ENCODE peak calls at places on chromosomes 16 and 17, in ten cellular contexts. One of them, this sample, is unnamed.

GRCh38 chr16:57289391-57290257 is 5.2 kb upstream of the PLLP start:
- DNase-seq in activated CD4-positive, alpha-beta T cell treated with anti-CD3 and anti-CD28 coated beads for 36 hours: no peak
- DNase-seq in NCI-H446 treated with DMSO at 0.1 percent for 48 hours: no peak
- DNase-seq in fibroblast of pulmonary artery: no peak
- DNase-seq in stimulated activated CD4-positive, alpha-beta T cell treated with anti-CD3 and anti-CD28 coated beads, Interleukin-1b, Interleukin-23, amount 100 ng/mL, for 24 hours: no peak
- DNase-seq in OCI-LY7: no peak
- DNase-seq in NCI-H1105: no peak
- DNase-seq in central memory CD4-positive, alpha-beta T cell: no peak
- DNase-seq in lower lobe of right lung: no peak
- DNase-seq in posterior cingulate gyrus: peak; percentile 70
- DNase-seq in this sample: no peak

GRCh38 chr17:74502866-74503265 is 28.4 kb downstream of the CD300LB start:
- DNase-seq in stimulated activated CD4-positive, alpha-beta T cell treated with anti-CD3 and anti-CD28 coated beads, Interleukin-1b, Interleukin-23, amount 100 ng/mL, for 24 hours: no peak
- DNase-seq in posterior cingulate gyrus: no peak
- DNase-seq in NCI-H446 treated with DMSO at 0.1 percent for 48 hours: no peak
- DNase-seq in NCI-H1105: no peak
- DNase-seq in lower lobe of right lung: no peak
- DNase-seq in central memory CD4-positive, alpha-beta T cell: no peak
- DNase-seq in OCI-LY7: no peak
- DNase-seq in fibroblast of pulmonary artery: no peak
- DNase-seq in activated CD4-positive, alpha-beta T cell treated with anti-CD3 and anti-CD28 coated beads for 36 hours: no peak
- DNase-seq in this sample: no peak

GRCh38 chr16:84864266-84864955 is 44.6 kb downstream of the CRISPLD2 start:
- DNase-seq in NCI-H446 treated with DMSO at 0.1 percent for 48 hours: no peak
- DNase-seq in NCI-H1105: no peak
- DNase-seq in lower lobe of right lung: no peak
- DNase-seq in fibroblast of pulmonary artery: no peak
- DNase-seq in OCI-LY7: peak; percentile 90
- DNase-seq in activated CD4-positive, alpha-beta T cell treated with anti-CD3 and anti-CD28 coated beads for 36 hours: no peak
- DNase-seq in stimulated activated CD4-positive, alpha-beta T cell treated with anti-CD3 and anti-CD28 coated beads, Interleukin-1b, Interleukin-23, amount 100 ng/mL, for 24 hours: no peak
- DNase-seq in posterior cingulate gyrus: no peak
- DNase-seq in central memory CD4-positive, alpha-beta T cell: no peak
- DNase-seq in this sample: no peak

GRCh38 chr17:62705781-62706597 is 78.5 kb downstream of the MRC2 start:
- DNase-seq in posterior cingulate gyrus: no peak
- DNase-seq in stimulated activated CD4-positive, alpha-beta T cell treated with anti-CD3 and anti-CD28 coated beads, Interleukin-1b, Interleukin-23, amount 100 ng/mL, for 24 hours: no peak
- DNase-seq in OCI-LY7: no peak
- DNase-seq in NCI-H1105: peak; percentile 26
- DNase-seq in activated CD4-positive, alpha-beta T cell treated with anti-CD3 and anti-CD28 coated beads for 36 hours: no peak
- DNase-seq in NCI-H446 treated with DMSO at 0.1 percent for 48 hours: no peak
- DNase-seq in lower lobe of right lung: no peak
- DNase-seq in central memory CD4-positive, alpha-beta T cell: no peak
- DNase-seq in fibroblast of pulmonary artery: peak; percentile 41
- DNase-seq in this sample: no peak

GRCh38 chr16:802461-802860 is 1.9 kb upstream of the GNG13 start:
- DNase-seq in fibroblast of pulmonary artery: no peak
- DNase-seq in NCI-H446 treated with DMSO at 0.1 percent for 48 hours: no peak
- DNase-seq in central memory CD4-positive, alpha-beta T cell: no peak
- DNase-seq in stimulated activated CD4-positive, alpha-beta T cell treated with anti-CD3 and anti-CD28 coated beads, Interleukin-1b, Interleukin-23, amount 100 ng/mL, for 24 hours: no peak
- DNase-seq in activated CD4-positive, alpha-beta T cell treated with anti-CD3 and anti-CD28 coated beads for 36 hours: no peak
- DNase-seq in OCI-LY7: no peak
- DNase-seq in NCI-H1105: no peak
- DNase-seq in posterior cingulate gyrus: no peak
- DNase-seq in lower lobe of right lung: no peak
- DNase-seq in this sample: no peak

GRCh38 chr17:6261496-6261895 is 173.4 kb downstream of the AIPL1 start:
- DNase-seq in NCI-H446 treated with DMSO at 0.1 percent for 48 hours: no peak
- DNase-seq in central memory CD4-positive, alpha-beta T cell: no peak
- DNase-seq in NCI-H1105: no peak
- DNase-seq in fibroblast of pulmonary artery: no peak
- DNase-seq in activated CD4-positive, alpha-beta T cell treated with anti-CD3 and anti-CD28 coated beads for 36 hours: no peak
- DNase-seq in posterior cingulate gyrus: no peak
- DNase-seq in lower lobe of right lung: no peak
- DNase-seq in OCI-LY7: no peak
- DNase-seq in stimulated activated CD4-positive, alpha-beta T cell treated with anti-CD3 and anti-CD28 coated beads, Interleukin-1b, Interleukin-23, amount 100 ng/mL, for 24 hours: no peak
- DNase-seq in this sample: no peak

GRCh38 chr16:81796035-81796434 is 16.9 kb downstream of the PLCG2 start:
- DNase-seq in central memory CD4-positive, alpha-beta T cell: no peak
- DNase-seq in lower lobe of right lung: no peak
- DNase-seq in OCI-LY7: peak; percentile 63
- DNase-seq in NCI-H1105: no peak
- DNase-seq in NCI-H446 treated with DMSO at 0.1 percent for 48 hours: no peak
- DNase-seq in stimulated activated CD4-positive, alpha-beta T cell treated with anti-CD3 and anti-CD28 coated beads, Interleukin-1b, Interleukin-23, amount 100 ng/mL, for 24 hours: no peak
- DNase-seq in posterior cingulate gyrus: no peak
- DNase-seq in fibroblast of pulmonary artery: no peak
- DNase-seq in activated CD4-positive, alpha-beta T cell treated with anti-CD3 and anti-CD28 coated beads for 36 hours: no peak
- DNase-seq in this sample: no peak

GRCh38 chr17:62860962-62861873 is 53.1 kb upstream of the MARCHF10 start:
- DNase-seq in central memory CD4-positive, alpha-beta T cell: no peak
- DNase-seq in stimulated activated CD4-positive, alpha-beta T cell treated with anti-CD3 and anti-CD28 coated beads, Interleukin-1b, Interleukin-23, amount 100 ng/mL, for 24 hours: no peak
- DNase-seq in posterior cingulate gyrus: no peak
- DNase-seq in activated CD4-positive, alpha-beta T cell treated with anti-CD3 and anti-CD28 coated beads for 36 hours: no peak
- DNase-seq in NCI-H1105: no peak
- DNase-seq in NCI-H446 treated with DMSO at 0.1 percent for 48 hours: no peak
- DNase-seq in OCI-LY7: no peak
- DNase-seq in lower lobe of right lung: no peak
- DNase-seq in fibroblast of pulmonary artery: no peak
- DNase-seq in this sample: no peak

GRCh38 chr17:16085066-16085699 is 85.6 kb downstream of the TTC19 start:
- DNase-seq in OCI-LY7: no peak
- DNase-seq in stimulated activated CD4-positive, alpha-beta T cell treated with anti-CD3 and anti-CD28 coated beads, Interleukin-1b, Interleukin-23, amount 100 ng/mL, for 24 hours: no peak
- DNase-seq in NCI-H446 treated with DMSO at 0.1 percent for 48 hours: no peak
- DNase-seq in lower lobe of right lung: no peak
- DNase-seq in fibroblast of pulmonary artery: peak; percentile 85
- DNase-seq in activated CD4-positive, alpha-beta T cell treated with anti-CD3 and anti-CD28 coated beads for 36 hours: no peak
- DNase-seq in central memory CD4-positive, alpha-beta T cell: no peak
- DNase-seq in posterior cingulate gyrus: no peak
- DNase-seq in NCI-H1105: no peak
- DNase-seq in this sample: no peak

GRCh38 chr17:33582661-33583060 is 289.6 kb upstream of the ASIC2 start:
- DNase-seq in activated CD4-positive, alpha-beta T cell treated with anti-CD3 and anti-CD28 coated beads for 36 hours: no peak
- DNase-seq in stimulated activated CD4-positive, alpha-beta T cell treated with anti-CD3 and anti-CD28 coated beads, Interleukin-1b, Interleukin-23, amount 100 ng/mL, for 24 hours: no peak
- DNase-seq in NCI-H446 treated with DMSO at 0.1 percent for 48 hours: no peak
- DNase-seq in central memory CD4-positive, alpha-beta T cell: no peak
- DNase-seq in lower lobe of right lung: no peak
- DNase-seq in OCI-LY7: no peak
- DNase-seq in posterior cingulate gyrus: no peak
- DNase-seq in NCI-H1105: no peak
- DNase-seq in fibroblast of pulmonary artery: no peak
- DNase-seq in this sample: no peak

GRCh38 chr17:44389281-44389680 is at the start of gene ITGA2B:
- DNase-seq in central memory CD4-positive, alpha-beta T cell: no peak
- DNase-seq in OCI-LY7: no peak
- DNase-seq in fibroblast of pulmonary artery: no peak
- DNase-seq in NCI-H1105: no peak
- DNase-seq in stimulated activated CD4-positive, alpha-beta T cell treated with anti-CD3 and anti-CD28 coated beads, Interleukin-1b, Interleukin-23, amount 100 ng/mL, for 24 hours: no peak
- DNase-seq in posterior cingulate gyrus: peak; percentile 12
- DNase-seq in lower lobe of right lung: no peak
- DNase-seq in NCI-H446 treated with DMSO at 0.1 percent for 48 hours: no peak
- DNase-seq in activated CD4-positive, alpha-beta T cell treated with anti-CD3 and anti-CD28 coated beads for 36 hours: no peak
- DNase-seq in this sample: no peak

GRCh38 chr16:1093284-1094123 is 2.5 kb downstream of the C1QTNF8 start:
- DNase-seq in activated CD4-positive, alpha-beta T cell treated with anti-CD3 and anti-CD28 coated beads for 36 hours: peak; percentile 66
- DNase-seq in NCI-H446 treated with DMSO at 0.1 percent for 48 hours: no peak
- DNase-seq in central memory CD4-positive, alpha-beta T cell: no peak
- DNase-seq in lower lobe of right lung: no peak
- DNase-seq in OCI-LY7: peak; percentile 23
- DNase-seq in NCI-H1105: no peak
- DNase-seq in posterior cingulate gyrus: no peak
- DNase-seq in stimulated activated CD4-positive, alpha-beta T cell treated with anti-CD3 and anti-CD28 coated beads, Interleukin-1b, Interleukin-23, amount 100 ng/mL, for 24 hours: no peak
- DNase-seq in fibroblast of pulmonary artery: peak; percentile 11
- DNase-seq in this sample: no peak

GRCh38 chr17:16443390-16444257 is 28.3 kb downstream of the TRPV2 start:
- DNase-seq in activated CD4-positive, alpha-beta T cell treated with anti-CD3 and anti-CD28 coated beads for 36 hours: no peak
- DNase-seq in OCI-LY7: no peak
- DNase-seq in central memory CD4-positive, alpha-beta T cell: no peak
- DNase-seq in stimulated activated CD4-positive, alpha-beta T cell treated with anti-CD3 and anti-CD28 coated beads, Interleukin-1b, Interleukin-23, amount 100 ng/mL, for 24 hours: no peak
- DNase-seq in NCI-H446 treated with DMSO at 0.1 percent for 48 hours: no peak
- DNase-seq in NCI-H1105: no peak
- DNase-seq in fibroblast of pulmonary artery: no peak
- DNase-seq in posterior cingulate gyrus: no peak
- DNase-seq in lower lobe of right lung: no peak
- DNase-seq in this sample: peak; percentile 19

GRCh38 chr16:61858996-61859395 is 177.2 kb downstream of the CDH8 start:
- DNase-seq in lower lobe of right lung: no peak
- DNase-seq in central memory CD4-positive, alpha-beta T cell: no peak
- DNase-seq in stimulated activated CD4-positive, alpha-beta T cell treated with anti-CD3 and anti-CD28 coated beads, Interleukin-1b, Interleukin-23, amount 100 ng/mL, for 24 hours: no peak
- DNase-seq in OCI-LY7: no peak
- DNase-seq in activated CD4-positive, alpha-beta T cell treated with anti-CD3 and anti-CD28 coated beads for 36 hours: no peak
- DNase-seq in NCI-H1105: no peak
- DNase-seq in posterior cingulate gyrus: no peak
- DNase-seq in NCI-H446 treated with DMSO at 0.1 percent for 48 hours: no peak
- DNase-seq in fibroblast of pulmonary artery: peak; percentile 44
- DNase-seq in this sample: no peak

GRCh38 chr17:48596000-48596734 is 2.6 kb upstream of the HOXB5 start:
- DNase-seq in OCI-LY7: no peak
- DNase-seq in stimulated activated CD4-positive, alpha-beta T cell treated with anti-CD3 and anti-CD28 coated beads, Interleukin-1b, Interleukin-23, amount 100 ng/mL, for 24 hours: no peak
- DNase-seq in NCI-H1105: no peak
- DNase-seq in fibroblast of pulmonary artery: no peak
- DNase-seq in central memory CD4-positive, alpha-beta T cell: no peak
- DNase-seq in NCI-H446 treated with DMSO at 0.1 percent for 48 hours: no peak
- DNase-seq in activated CD4-positive, alpha-beta T cell treated with anti-CD3 and anti-CD28 coated beads for 36 hours: peak; percentile 70
- DNase-seq in posterior cingulate gyrus: peak; percentile 49
- DNase-seq in lower lobe of right lung: no peak
- DNase-seq in this sample: no peak

GRCh38 chr16:3131755-3132377 is 3.0 kb upstream of the ZNF213 start:
- DNase-seq in central memory CD4-positive, alpha-beta T cell: no peak
- DNase-seq in NCI-H1105: no peak
- DNase-seq in lower lobe of right lung: no peak
- DNase-seq in activated CD4-positive, alpha-beta T cell treated with anti-CD3 and anti-CD28 coated beads for 36 hours: peak; percentile 85
- DNase-seq in stimulated activated CD4-positive, alpha-beta T cell treated with anti-CD3 and anti-CD28 coated beads, Interleukin-1b, Interleukin-23, amount 100 ng/mL, for 24 hours: peak; percentile 34
- DNase-seq in posterior cingulate gyrus: no peak
- DNase-seq in fibroblast of pulmonary artery: peak; percentile 44
- DNase-seq in OCI-LY7: peak; percentile 57
- DNase-seq in NCI-H446 treated with DMSO at 0.1 percent for 48 hours: no peak
- DNase-seq in this sample: peak; percentile 29

GRCh38 chr16:4376126-4376819 is 4.6 kb downstream of the VASN start:
- DNase-seq in activated CD4-positive, alpha-beta T cell treated with anti-CD3 and anti-CD28 coated beads for 36 hours: no peak
- DNase-seq in lower lobe of right lung: peak; percentile 92
- DNase-seq in stimulated activated CD4-positive, alpha-beta T cell treated with anti-CD3 and anti-CD28 coated beads, Interleukin-1b, Interleukin-23, amount 100 ng/mL, for 24 hours: no peak
- DNase-seq in central memory CD4-positive, alpha-beta T cell: no peak
- DNase-seq in posterior cingulate gyrus: peak; percentile 95
- DNase-seq in OCI-LY7: no peak
- DNase-seq in fibroblast of pulmonary artery: peak; percentile 86
- DNase-seq in NCI-H1105: no peak
- DNase-seq in NCI-H446 treated with DMSO at 0.1 percent for 48 hours: no peak
- DNase-seq in this sample: no peak

GRCh38 chr16:80591071-80591935 is 50.5 kb downstream of the DYNLRB2 start:
- DNase-seq in posterior cingulate gyrus: no peak
- DNase-seq in central memory CD4-positive, alpha-beta T cell: peak; percentile 81
- DNase-seq in lower lobe of right lung: no peak
- DNase-seq in NCI-H1105: no peak
- DNase-seq in NCI-H446 treated with DMSO at 0.1 percent for 48 hours: no peak
- DNase-seq in activated CD4-positive, alpha-beta T cell treated with anti-CD3 and anti-CD28 coated beads for 36 hours: peak; percentile 30
- DNase-seq in OCI-LY7: no peak
- DNase-seq in fibroblast of pulmonary artery: no peak
- DNase-seq in stimulated activated CD4-positive, alpha-beta T cell treated with anti-CD3 and anti-CD28 coated beads, Interleukin-1b, Interleukin-23, amount 100 ng/mL, for 24 hours: no peak
- DNase-seq in this sample: peak; percentile 82

GRCh38 chr17:17959520-17960361 is 12.5 kb downstream of the TOM1L2 start:
- DNase-seq in posterior cingulate gyrus: no peak
- DNase-seq in activated CD4-positive, alpha-beta T cell treated with anti-CD3 and anti-CD28 coated beads for 36 hours: peak; percentile 67
- DNase-seq in fibroblast of pulmonary artery: peak; percentile 34
- DNase-seq in central memory CD4-positive, alpha-beta T cell: peak; percentile 21
- DNase-seq in stimulated activated CD4-positive, alpha-beta T cell treated with anti-CD3 and anti-CD28 coated beads, Interleukin-1b, Interleukin-23, amount 100 ng/mL, for 24 hours: peak; percentile 29
- DNase-seq in OCI-LY7: no peak
- DNase-seq in lower lobe of right lung: no peak
- DNase-seq in NCI-H446 treated with DMSO at 0.1 percent for 48 hours: peak; percentile 2
- DNase-seq in NCI-H1105: no peak
- DNase-seq in this sample: no peak

GRCh38 chr17:75691371-75692290 is 24.5 kb downstream of the SAP30BP start:
- DNase-seq in central memory CD4-positive, alpha-beta T cell: no peak
- DNase-seq in stimulated activated CD4-positive, alpha-beta T cell treated with anti-CD3 and anti-CD28 coated beads, Interleukin-1b, Interleukin-23, amount 100 ng/mL, for 24 hours: peak; percentile 41
- DNase-seq in NCI-H1105: no peak
- DNase-seq in activated CD4-positive, alpha-beta T cell treated with anti-CD3 and anti-CD28 coated beads for 36 hours: peak; percentile 77
- DNase-seq in posterior cingulate gyrus: peak; percentile 89
- DNase-seq in OCI-LY7: no peak
- DNase-seq in NCI-H446 treated with DMSO at 0.1 percent for 48 hours: no peak
- DNase-seq in fibroblast of pulmonary artery: no peak
- DNase-seq in lower lobe of right lung: no peak
- DNase-seq in this sample: no peak

GRCh38 chr17:44281570-44281969 is 13.6 kb upstream of the SLC4A1 start:
- DNase-seq in stimulated activated CD4-positive, alpha-beta T cell treated with anti-CD3 and anti-CD28 coated beads, Interleukin-1b, Interleukin-23, amount 100 ng/mL, for 24 hours: no peak
- DNase-seq in fibroblast of pulmonary artery: no peak
- DNase-seq in NCI-H1105: no peak
- DNase-seq in posterior cingulate gyrus: no peak
- DNase-seq in NCI-H446 treated with DMSO at 0.1 percent for 48 hours: no peak
- DNase-seq in OCI-LY7: no peak
- DNase-seq in lower lobe of right lung: no peak
- DNase-seq in central memory CD4-positive, alpha-beta T cell: no peak
- DNase-seq in activated CD4-positive, alpha-beta T cell treated with anti-CD3 and anti-CD28 coated beads for 36 hours: no peak
- DNase-seq in this sample: no peak

GRCh38 chr17:29107933-29108805 is 65.2 kb downstream of the PIPOX start:
- DNase-seq in stimulated activated CD4-positive, alpha-beta T cell treated with anti-CD3 and anti-CD28 coated beads, Interleukin-1b, Interleukin-23, amount 100 ng/mL, for 24 hours: no peak
- DNase-seq in OCI-LY7: no peak
- DNase-seq in activated CD4-positive, alpha-beta T cell treated with anti-CD3 and anti-CD28 coated beads for 36 hours: no peak
- DNase-seq in central memory CD4-positive, alpha-beta T cell: no peak
- DNase-seq in lower lobe of right lung: no peak
- DNase-seq in posterior cingulate gyrus: no peak
- DNase-seq in NCI-H446 treated with DMSO at 0.1 percent for 48 hours: no peak
- DNase-seq in fibroblast of pulmonary artery: no peak
- DNase-seq in NCI-H1105: no peak
- DNase-seq in this sample: no peak

GRCh38 chr16:20676268-20676828 is 21.1 kb downstream of the ACSM1 start:
- DNase-seq in NCI-H1105: no peak
- DNase-seq in fibroblast of pulmonary artery: peak; percentile 18
- DNase-seq in activated CD4-positive, alpha-beta T cell treated with anti-CD3 and anti-CD28 coated beads for 36 hours: no peak
- DNase-seq in NCI-H446 treated with DMSO at 0.1 percent for 48 hours: no peak
- DNase-seq in lower lobe of right lung: no peak
- DNase-seq in central memory CD4-positive, alpha-beta T cell: no peak
- DNase-seq in OCI-LY7: no peak
- DNase-seq in posterior cingulate gyrus: no peak
- DNase-seq in stimulated activated CD4-positive, alpha-beta T cell treated with anti-CD3 and anti-CD28 coated beads, Interleukin-1b, Interleukin-23, amount 100 ng/mL, for 24 hours: no peak
- DNase-seq in this sample: no peak

GRCh38 chr17:82703935-82704865 is 5.7 kb upstream of the RAB40B start:
- DNase-seq in stimulated activated CD4-positive, alpha-beta T cell treated with anti-CD3 and anti-CD28 coated beads, Interleukin-1b, Interleukin-23, amount 100 ng/mL, for 24 hours: no peak
- DNase-seq in NCI-H1105: no peak
- DNase-seq in OCI-LY7: no peak
- DNase-seq in central memory CD4-positive, alpha-beta T cell: no peak
- DNase-seq in lower lobe of right lung: no peak
- DNase-seq in activated CD4-positive, alpha-beta T cell treated with anti-CD3 and anti-CD28 coated beads for 36 hours: no peak
- DNase-seq in posterior cingulate gyrus: no peak
- DNase-seq in NCI-H446 treated with DMSO at 0.1 percent for 48 hours: no peak
- DNase-seq in fibroblast of pulmonary artery: no peak
- DNase-seq in this sample: no peak

GRCh38 chr16:68401871-68402747 is 46.2 kb downstream of the SMPD3 start:
- DNase-seq in stimulated activated CD4-positive, alpha-beta T cell treated with anti-CD3 and anti-CD28 coated beads, Interleukin-1b, Interleukin-23, amount 100 ng/mL, for 24 hours: no peak
- DNase-seq in fibroblast of pulmonary artery: peak; percentile 7
- DNase-seq in OCI-LY7: no peak
- DNase-seq in posterior cingulate gyrus: no peak
- DNase-seq in central memory CD4-positive, alpha-beta T cell: no peak
- DNase-seq in NCI-H1105: no peak
- DNase-seq in activated CD4-positive, alpha-beta T cell treated with anti-CD3 and anti-CD28 coated beads for 36 hours: peak; percentile 33
- DNase-seq in lower lobe of right lung: peak; percentile 11
- DNase-seq in NCI-H446 treated with DMSO at 0.1 percent for 48 hours: no peak
- DNase-seq in this sample: no peak

GRCh38 chr17:79034931-79035485 is 11.0 kb downstream of the C1QTNF1 start:
- DNase-seq in central memory CD4-positive, alpha-beta T cell: no peak
- DNase-seq in NCI-H1105: no peak
- DNase-seq in stimulated activated CD4-positive, alpha-beta T cell treated with anti-CD3 and anti-CD28 coated beads, Interleukin-1b, Interleukin-23, amount 100 ng/mL, for 24 hours: no peak
- DNase-seq in OCI-LY7: no peak
- DNase-seq in fibroblast of pulmonary artery: no peak
- DNase-seq in lower lobe of right lung: no peak
- DNase-seq in posterior cingulate gyrus: no peak
- DNase-seq in activated CD4-positive, alpha-beta T cell treated with anti-CD3 and anti-CD28 coated beads for 36 hours: no peak
- DNase-seq in NCI-H446 treated with DMSO at 0.1 percent for 48 hours: no peak
- DNase-seq in this sample: no peak

GRCh38 chr17:53571342-53571741 is 251.4 kb upstream of the KIF2B start:
- DNase-seq in fibroblast of pulmonary artery: peak; percentile 11
- DNase-seq in central memory CD4-positive, alpha-beta T cell: no peak
- DNase-seq in activated CD4-positive, alpha-beta T cell treated with anti-CD3 and anti-CD28 coated beads for 36 hours: no peak
- DNase-seq in stimulated activated CD4-positive, alpha-beta T cell treated with anti-CD3 and anti-CD28 coated beads, Interleukin-1b, Interleukin-23, amount 100 ng/mL, for 24 hours: no peak
- DNase-seq in NCI-H1105: no peak
- DNase-seq in NCI-H446 treated with DMSO at 0.1 percent for 48 hours: no peak
- DNase-seq in posterior cingulate gyrus: no peak
- DNase-seq in OCI-LY7: no peak
- DNase-seq in lower lobe of right lung: no peak
- DNase-seq in this sample: no peak